ENCODE peak calls at places on chromosomes 3 and 15, in six cellular contexts. One of them, this sample, is unnamed.

GRCh38 chr3:171508676-171509075 is 48.5 kb upstream of the TNIK start:
- DNase-seq in lower lobe of right lung: no peak
- DNase-seq in tibial nerve: no peak
- DNase-seq in vagina: no peak
- DNase-seq in GM23248: no peak
- DNase-seq in H7: no peak
- DNase-seq in this sample: no peak

GRCh38 chr3:99920530-99921376 is 103.1 kb downstream of the CMSS1 start:
- DNase-seq in vagina: no peak
- DNase-seq in lower lobe of right lung: peak
- DNase-seq in H7: no peak
- DNase-seq in tibial nerve: peak
- DNase-seq in GM23248: peak
- DNase-seq in this sample: peak

GRCh38 chr3:40309439-40309924 is at the start of gene EIF1B:
- DNase-seq in GM23248: peak
- DNase-seq in vagina: peak
- DNase-seq in lower lobe of right lung: peak
- DNase-seq in tibial nerve: peak
- DNase-seq in H7: peak
- DNase-seq in this sample: peak

GRCh38 chr15:88989578-88989977 is 76.4 kb upstream of the MFGE8 start:
- DNase-seq in tibial nerve: no peak
- DNase-seq in vagina: no peak
- DNase-seq in H7: no peak
- DNase-seq in lower lobe of right lung: no peak
- DNase-seq in GM23248: peak
- DNase-seq in this sample: no peak

GRCh38 chr3:179921500-179921899 is 115.2 kb downstream of the PEX5L start:
- DNase-seq in lower lobe of right lung: no peak
- DNase-seq in tibial nerve: no peak
- DNase-seq in H7: no peak
- DNase-seq in vagina: no peak
- DNase-seq in GM23248: no peak
- DNase-seq in this sample: no peak

GRCh38 chr3:14152233-14152962 is 26.0 kb downstream of the XPC start:
- DNase-seq in H7: peak
- DNase-seq in lower lobe of right lung: no peak
- DNase-seq in vagina: peak
- DNase-seq in GM23248: no peak
- DNase-seq in tibial nerve: no peak
- DNase-seq in this sample: peak

GRCh38 chr3:150348500-150348899 is 59.6 kb upstream of the TSC22D2 start:
- DNase-seq in GM23248: peak
- DNase-seq in vagina: no peak
- DNase-seq in tibial nerve: no peak
- DNase-seq in H7: no peak
- DNase-seq in lower lobe of right lung: no peak
- DNase-seq in this sample: no peak

GRCh38 chr3:177358968-177359600 is 161.8 kb upstream of the TBL1XR1 start:
- DNase-seq in H7: peak
- DNase-seq in tibial nerve: no peak
- DNase-seq in vagina: no peak
- DNase-seq in lower lobe of right lung: peak
- DNase-seq in GM23248: peak
- DNase-seq in this sample: peak

GRCh38 chr3:101852315-101852714 is 3.0 kb downstream of the NFKBIZ start:
- DNase-seq in H7: no peak
- DNase-seq in lower lobe of right lung: no peak
- DNase-seq in GM23248: no peak
- DNase-seq in tibial nerve: no peak
- DNase-seq in vagina: no peak
- DNase-seq in this sample: no peak

GRCh38 chr3:1700650-1701049 is 398.0 kb upstream of the CNTN4 start:
- DNase-seq in tibial nerve: no peak
- DNase-seq in H7: no peak
- DNase-seq in vagina: no peak
- DNase-seq in GM23248: no peak
- DNase-seq in lower lobe of right lung: no peak
- DNase-seq in this sample: no peak

GRCh38 chr15:96064351-96064756 is 266.1 kb upstream of the NR2F2 start:
- DNase-seq in H7: no peak
- DNase-seq in lower lobe of right lung: no peak
- DNase-seq in GM23248: no peak
- DNase-seq in tibial nerve: no peak
- DNase-seq in vagina: no peak
- DNase-seq in this sample: no peak

GRCh38 chr3:44028-44676 is 152.4 kb upstream of the CHL1 start:
- DNase-seq in lower lobe of right lung: no peak
- DNase-seq in tibial nerve: no peak
- DNase-seq in GM23248: no peak
- DNase-seq in vagina: no peak
- DNase-seq in H7: no peak
- DNase-seq in this sample: no peak

GRCh38 chr15:90851114-90851513 is 17.3 kb upstream of the FURIN start:
- DNase-seq in tibial nerve: no peak
- DNase-seq in GM23248: no peak
- DNase-seq in H7: no peak
- DNase-seq in lower lobe of right lung: no peak
- DNase-seq in vagina: no peak
- DNase-seq in this sample: no peak

GRCh38 chr15:90915808-90916440 is 12.8 kb downstream of the MAN2A2 start:
- DNase-seq in lower lobe of right lung: peak
- DNase-seq in vagina: peak
- DNase-seq in H7: peak
- DNase-seq in tibial nerve: no peak
- DNase-seq in GM23248: no peak
- DNase-seq in this sample: peak

GRCh38 chr15:36527512-36528162 is 51.8 kb upstream of the CDIN1 start:
- DNase-seq in lower lobe of right lung: no peak
- DNase-seq in H7: peak
- DNase-seq in tibial nerve: no peak
- DNase-seq in GM23248: peak
- DNase-seq in vagina: no peak
- DNase-seq in this sample: no peak

GRCh38 chr3:67790043-67790442 is 135.6 kb upstream of the SUCLG2 start:
- DNase-seq in H7: peak
- DNase-seq in GM23248: peak
- DNase-seq in lower lobe of right lung: no peak
- DNase-seq in tibial nerve: no peak
- DNase-seq in vagina: no peak
- DNase-seq in this sample: peak

GRCh38 chr3:180617049-180617448 is 15.1 kb downstream of the TTC14 start:
- DNase-seq in GM23248: peak
- DNase-seq in lower lobe of right lung: no peak
- DNase-seq in tibial nerve: no peak
- DNase-seq in H7: no peak
- DNase-seq in vagina: no peak
- DNase-seq in this sample: no peak

DNA sequence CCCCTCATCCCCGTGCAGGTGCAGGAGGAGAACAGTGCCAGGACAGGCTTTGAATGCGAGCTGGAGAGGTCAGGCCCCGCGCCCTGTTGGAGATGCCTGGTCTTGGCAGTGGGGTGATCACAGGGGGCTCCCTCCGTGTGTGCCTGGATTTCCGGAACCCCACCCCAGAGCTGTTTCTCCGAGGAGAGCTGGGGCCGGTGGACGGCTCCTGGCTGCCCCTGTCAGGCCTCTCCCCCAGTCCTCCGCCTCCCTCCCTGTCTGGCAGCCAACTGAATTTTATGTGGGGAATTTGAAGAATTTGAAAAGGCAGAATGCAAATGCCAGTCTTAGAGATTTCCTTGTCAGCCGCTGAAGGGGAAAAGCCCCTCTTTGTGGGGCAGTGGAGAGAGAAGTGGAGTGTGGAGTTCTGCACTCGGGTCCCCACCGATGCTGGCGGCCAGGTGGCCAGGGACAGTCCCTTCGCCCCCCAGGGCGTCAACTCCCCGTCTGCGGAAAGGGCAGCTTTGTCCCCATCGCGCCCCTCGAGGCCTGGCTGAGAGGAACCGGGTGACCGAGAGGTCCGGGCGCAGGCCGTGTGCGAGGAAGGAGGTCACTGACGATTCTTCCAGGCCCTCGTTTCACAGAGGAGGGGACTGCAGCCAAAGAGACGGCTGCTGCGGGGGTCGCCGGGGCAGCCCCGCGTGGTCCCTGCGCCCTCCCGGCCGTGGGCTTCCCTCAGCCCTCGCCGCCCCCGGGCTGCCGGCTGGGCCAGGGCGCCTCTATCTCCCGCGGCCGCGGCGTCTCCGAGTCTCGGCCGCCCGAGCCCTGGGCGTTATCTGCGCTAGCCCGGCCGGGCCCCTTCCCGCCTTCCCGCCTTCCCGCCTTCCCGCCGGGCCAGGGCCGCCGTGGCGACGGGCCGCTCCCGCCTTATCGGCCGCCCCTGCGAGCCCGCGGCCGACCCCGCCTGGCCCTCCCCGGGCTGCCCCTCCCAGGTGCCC is 56.0 kb upstream of the LCTL start:
- DNase-seq in tibial nerve: no peak
- DNase-seq in H7: peak
- DNase-seq in lower lobe of right lung: peak
- DNase-seq in vagina: no peak
- DNase-seq in GM23248: peak
- DNase-seq in this sample: no peak
- H3K4me3 ChIP-seq in tibial nerve: peak
- H3K4me3 ChIP-seq in H7: peak
- H3K4me3 ChIP-seq in lower lobe of right lung: peak
- H3K4me3 ChIP-seq in vagina: peak
- H3K4me3 ChIP-seq in GM23248: no peak
- H3K4me3 ChIP-seq in this sample: no peak

DNA sequence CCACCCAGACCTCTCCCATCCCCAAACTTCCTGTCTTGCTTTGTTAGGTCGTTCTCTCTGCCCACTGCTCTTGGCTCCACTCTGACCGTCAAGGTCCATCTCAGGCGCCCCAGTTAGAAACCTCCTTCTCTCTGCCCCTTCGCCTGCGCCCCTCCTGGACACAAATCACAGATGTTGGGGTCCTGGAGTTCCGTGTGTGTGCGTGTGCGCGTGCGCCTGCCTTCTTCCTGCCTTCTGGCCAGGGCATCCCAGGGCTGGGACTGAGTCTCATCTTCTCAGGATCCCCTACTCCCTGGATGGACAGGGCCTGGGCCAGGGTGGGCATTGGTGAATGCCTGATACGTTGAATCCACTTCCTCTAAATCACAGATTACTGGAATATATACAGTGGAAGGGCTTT is 869 bp downstream of the ACSBG1 start:
- DNase-seq in H7: no peak
- DNase-seq in vagina: no peak
- DNase-seq in GM23248: no peak
- DNase-seq in lower lobe of right lung: no peak
- DNase-seq in tibial nerve: no peak
- DNase-seq in this sample: no peak
- H3K4me3 ChIP-seq in H7: no peak
- H3K4me3 ChIP-seq in vagina: no peak
- H3K4me3 ChIP-seq in GM23248: no peak
- H3K4me3 ChIP-seq in lower lobe of right lung: no peak
- H3K4me3 ChIP-seq in tibial nerve: no peak
- H3K4me3 ChIP-seq in this sample: no peak

DNA sequence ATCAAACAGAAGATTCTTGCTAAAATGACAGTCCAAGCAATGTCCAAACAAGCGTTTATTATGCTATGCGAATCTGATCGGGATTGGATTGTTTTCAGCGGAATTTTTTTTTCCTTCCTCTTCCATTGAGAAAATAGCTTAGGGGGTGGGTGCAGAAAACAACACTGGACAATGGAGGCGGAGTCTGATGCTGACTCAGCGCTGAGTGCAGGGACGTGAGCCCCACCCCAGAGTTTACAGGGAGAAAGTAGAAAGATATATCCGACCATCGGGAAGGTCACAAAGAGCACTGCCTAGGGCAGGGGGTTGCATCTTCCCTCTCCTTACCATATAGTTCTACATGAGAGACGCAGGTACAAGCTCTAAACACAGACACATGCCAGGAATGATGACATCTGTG is 117.0 kb downstream of the FOXP1 start:
- DNase-seq in GM23248: no peak
- DNase-seq in lower lobe of right lung: no peak
- DNase-seq in H7: no peak
- DNase-seq in tibial nerve: no peak
- DNase-seq in vagina: no peak
- DNase-seq in this sample: no peak
- H3K4me3 ChIP-seq in GM23248: no peak
- H3K4me3 ChIP-seq in lower lobe of right lung: no peak
- H3K4me3 ChIP-seq in H7: no peak
- H3K4me3 ChIP-seq in tibial nerve: no peak
- H3K4me3 ChIP-seq in vagina: no peak
- H3K4me3 ChIP-seq in this sample: no peak

GRCh38 chr3:113668015-113668414 is 28.4 kb downstream of the USF3 start:
- DNase-seq in lower lobe of right lung: no peak
- DNase-seq in tibial nerve: no peak
- DNase-seq in H7: peak
- DNase-seq in GM23248: peak
- DNase-seq in vagina: no peak
- DNase-seq in this sample: no peak
- H3K4me3 ChIP-seq in lower lobe of right lung: no peak
- H3K4me3 ChIP-seq in tibial nerve: no peak
- H3K4me3 ChIP-seq in H7: no peak
- H3K4me3 ChIP-seq in GM23248: no peak
- H3K4me3 ChIP-seq in vagina: no peak
- H3K4me3 ChIP-seq in this sample: no peak

GRCh38 chr3:134934933-134935332 is 139.9 kb downstream of the EPHB1 start:
- DNase-seq in GM23248: no peak
- DNase-seq in H7: no peak
- DNase-seq in vagina: no peak
- DNase-seq in lower lobe of right lung: no peak
- DNase-seq in tibial nerve: no peak
- DNase-seq in this sample: no peak
- H3K4me3 ChIP-seq in GM23248: no peak
- H3K4me3 ChIP-seq in H7: no peak
- H3K4me3 ChIP-seq in vagina: no peak
- H3K4me3 ChIP-seq in lower lobe of right lung: no peak
- H3K4me3 ChIP-seq in tibial nerve: no peak
- H3K4me3 ChIP-seq in this sample: no peak

DNA sequence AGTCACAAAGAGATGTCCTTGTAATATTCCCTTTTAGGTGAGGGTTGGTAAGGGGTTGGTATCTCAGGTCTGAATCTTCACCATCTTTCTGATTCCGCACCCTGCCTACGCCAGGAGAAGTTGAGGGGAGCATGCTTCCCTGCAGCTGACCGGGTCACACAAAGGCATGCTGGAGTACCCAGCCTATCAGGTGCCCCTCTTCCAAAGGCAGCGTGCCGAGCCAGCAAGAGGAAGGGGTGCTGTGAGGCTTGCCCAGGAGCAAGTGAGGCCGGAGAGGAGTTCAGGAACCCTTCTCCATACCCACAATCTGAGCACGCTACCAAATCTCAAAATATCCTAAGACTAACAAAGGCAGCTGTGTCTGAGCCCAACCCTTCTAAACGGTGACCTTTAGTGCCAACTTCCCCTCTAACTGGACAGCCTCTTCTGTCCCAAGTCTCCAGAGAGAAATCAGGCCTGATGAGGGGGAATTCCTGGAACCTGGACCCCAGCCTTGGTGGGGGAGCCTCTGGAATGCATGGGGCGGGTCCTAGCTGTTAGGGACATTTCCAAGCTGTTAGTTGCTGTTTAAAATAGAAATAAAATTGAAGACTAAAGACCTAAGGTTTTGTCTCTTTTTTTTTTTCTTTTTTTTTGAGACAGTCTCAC is 19.8 kb downstream of the TYRO3 start:
- DNase-seq in H7: no peak
- DNase-seq in tibial nerve: no peak
- DNase-seq in GM23248: no peak
- DNase-seq in vagina: no peak
- DNase-seq in lower lobe of right lung: no peak
- DNase-seq in this sample: no peak
- H3K4me3 ChIP-seq in H7: no peak
- H3K4me3 ChIP-seq in tibial nerve: no peak
- H3K4me3 ChIP-seq in GM23248: no peak
- H3K4me3 ChIP-seq in vagina: no peak
- H3K4me3 ChIP-seq in lower lobe of right lung: no peak
- H3K4me3 ChIP-seq in this sample: no peak

This sample was measured in HL-60.